ENCODE peak calls at places on chromosomes 5 and 9, in ten cellular contexts. G is pancreas, F is ovary, A is A549, L is lower lobe of right lung, Z is right atrium auricular region, S is transverse colon, K is upper lobe of right lung, X is tibial artery, D is stomach. O is an unnamed sample. For H3K4me1, the result is how much of the 10 kb centered on the place peaks cover.

GRCh38 chr5:173802670-173803165 is 85.4 kb upstream of the CPEB4 start:
- DNase-seq in K (peak), F (no peak), X (peak), G (no peak), D (peak), A (peak), L (peak), Z (peak), S (peak), O (no peak)

GRCh38 chr5:168270446-168270845 is 21.0 kb upstream of the WWC1 start:
- DNase-seq in A (no peak), S (peak), F (no peak), K (no peak), L (no peak), D (no peak), Z (no peak), G (no peak), X (no peak), O (no peak)

GRCh38 chr5:126506079-126506478 is 82.9 kb downstream of the GRAMD2B start:
- DNase-seq in Z (no peak), A (no peak), F (no peak), G (no peak), S (no peak), K (no peak), D (no peak), L (no peak), X (no peak), O (no peak)

GRCh38 chr5:132205385-132206125 is 22.1 kb downstream of the P4HA2 start:
- DNase-seq in A (no peak), X (no peak), K (no peak), G (no peak), D (no peak), F (no peak), L (no peak), Z (peak), S (no peak), O (peak)

GRCh38 chr5:73690015-73690414 is 64.0 kb downstream of the ARHGEF28 start:
- DNase-seq in A (no peak), K (no peak), X (no peak), D (no peak), Z (no peak), L (no peak), S (no peak), F (no peak), G (no peak), O (no peak)

GRCh38 chr5:122101636-122102285 is 23.7 kb upstream of the LOX start:
- DNase-seq in K (no peak), X (no peak), L (no peak), G (no peak), S (no peak), A (no peak), F (no peak), Z (no peak), D (no peak), O (peak)

GRCh38 chr5:142087920-142088679 is 20.5 kb upstream of the NDFIP1 start:
- DNase-seq in Z (no peak), D (no peak), K (no peak), X (no peak), L (no peak), S (no peak), A (no peak), G (no peak), F (no peak), O (no peak)

GRCh38 chr9:97425336-97425991 is 13.6 kb downstream of the TDRD7 start:
- DNase-seq in L (no peak), G (no peak), S (no peak), F (no peak), Z (no peak), X (no peak), K (no peak), A (no peak), D (no peak), O (no peak)

GRCh38 chr5:95647886-95648860 is 1.6 kb downstream of the RFESD start:
- DNase-seq in K (no peak), A (no peak), G (no peak), S (no peak), F (no peak), L (no peak), X (no peak), D (no peak), Z (no peak), O (no peak)

GRCh38 chr9:34197280-34197679 is 18.4 kb downstream of the UBAP1 start:
- DNase-seq in D (no peak), F (no peak), K (no peak), S (no peak), L (no peak), A (no peak), X (no peak), Z (no peak), G (no peak), O (no peak)

GRCh38 chr9:130834371-130835311 is at the start of gene ABL1:
- DNase-seq in G (peak), A (peak), D (peak), L (peak), X (peak), K (peak), Z (peak), S (peak), F (peak), O (peak)

GRCh38 chr5:177453852-177454396 is 7.3 kb downstream of the PRR7 start:
- DNase-seq in F (peak), K (no peak), D (no peak), Z (no peak), G (no peak), L (peak), A (no peak), X (no peak), S (peak), O (peak)

GRCh38 chr5:79853676-79854418 is 137.2 kb downstream of the MTX3 start:
- DNase-seq in Z (no peak), F (no peak), A (no peak), G (no peak), S (no peak), K (no peak), X (no peak), L (no peak), D (no peak), O (no peak)

GRCh38 chr9:79570449-79571308 is 1.1 kb upstream of the TLE4 start:
- DNase-seq in S (peak), Z (peak), A (peak), D (peak), F (peak), G (peak), X (peak), K (peak), L (peak), O (peak)

GRCh38 chr5:32551865-32552264 is 33.5 kb upstream of the SUB1 start:
- DNase-seq in X (no peak), G (no peak), Z (no peak), F (no peak), D (no peak), L (no peak), S (no peak), A (no peak), K (no peak), O (no peak)

GRCh38 chr5:104793452-104794120 is 1231.0 kb upstream of the NUDT12 start:
- DNase-seq in D (no peak), S (peak), F (no peak), K (no peak), X (no peak), G (no peak), A (no peak), L (no peak), Z (no peak), O (no peak)

GRCh38 chr9:96021616-96022444 is 146.3 kb downstream of the ERCC6L2 start:
- DNase-seq in D (no peak), L (no peak), K (peak), A (no peak), S (no peak), F (peak), G (no peak), Z (no peak), X (no peak), O (no peak)

GRCh38 chr5:170342153-170342552 is 44.6 kb upstream of the LCP2 start:
- DNase-seq in F (no peak), D (no peak), X (no peak), L (no peak), A (no peak), K (no peak), G (no peak), S (no peak), Z (no peak), O (no peak)
- H3K4me3 ChIP-seq in F (no peak), D (no peak), X (no peak), L (no peak), A (no peak), K (no peak), G (no peak), S (no peak), Z (no peak), O (no peak)

GRCh38 chr9:33137781-33138264 is 29.3 kb downstream of the B4GALT1 start:
- DNase-seq in D (no peak), Z (no peak), G (no peak), K (no peak), X (peak), F (no peak), L (no peak), A (no peak), S (no peak), O (no peak)

GRCh38 chr9:33137271-33137670 is 29.9 kb downstream of the B4GALT1 start:
- DNase-seq in Z (no peak), D (no peak), K (no peak), S (no peak), X (peak), L (no peak), G (no peak), F (no peak), A (no peak), O (no peak)

GRCh38 chr9:33138768-33139167 is 28.4 kb downstream of the B4GALT1 start:
- DNase-seq in L (no peak), S (no peak), K (no peak), Z (no peak), G (no peak), X (peak), F (no peak), D (no peak), A (no peak), O (no peak)

GRCh38 chr9:33140406-33141360 is 26.5 kb downstream of the B4GALT1 start:
- DNase-seq in F (no peak), X (peak), D (no peak), L (no peak), Z (no peak), G (no peak), A (no peak), K (no peak), S (no peak), O (no peak)

GRCh38 chr9:33139421-33140228 is 27.5 kb downstream of the B4GALT1 start:
- DNase-seq in K (no peak), A (no peak), Z (no peak), G (peak), S (peak), D (peak), L (peak), F (peak), X (peak), O (peak)
- H3K4me1 ChIP-seq in K (half or more), A (half or more), Z (half or more), G (under half), S (under half), D (half or more), L (half or more), F (under half), X (half or more), O (under half)

DNA sequence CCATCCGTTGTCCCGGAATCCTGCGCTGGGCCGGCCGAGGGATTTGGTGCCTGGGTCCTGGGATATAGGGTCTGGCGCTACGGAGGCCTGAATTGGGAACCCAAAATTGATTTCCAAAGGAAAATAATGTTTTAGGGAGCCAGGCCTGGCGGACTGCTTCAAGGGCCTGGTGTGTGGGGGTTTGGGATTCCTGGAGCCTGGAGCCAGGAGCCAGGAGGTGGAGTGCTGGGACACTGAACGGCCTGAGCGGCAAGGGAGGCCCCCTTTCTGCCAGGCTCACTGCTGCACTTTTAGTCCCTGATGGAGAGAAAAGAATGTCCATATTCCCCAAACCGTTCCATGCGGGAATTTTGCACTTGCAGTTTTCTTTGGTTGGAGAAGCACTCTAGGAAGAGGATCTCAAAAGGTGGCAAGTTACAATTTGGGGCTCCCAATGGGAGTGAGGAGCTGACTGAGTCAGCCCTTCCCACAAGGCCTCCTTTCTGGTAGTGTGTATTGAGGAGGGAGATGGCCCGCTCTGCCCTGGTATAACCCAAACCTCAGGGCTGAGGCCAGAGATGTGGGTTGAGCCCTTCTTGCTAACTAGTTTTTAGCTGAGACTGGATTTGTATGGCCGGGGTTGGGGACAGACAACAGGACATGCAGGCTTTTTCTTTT is 2.2 kb downstream of the LMX1B start:
- DNase-seq in S (no peak), L (no peak), X (no peak), Z (no peak), A (no peak), G (no peak), F (no peak), K (no peak), D (no peak), O (no peak)
- H3K4me3 ChIP-seq in S (no peak), L (no peak), X (no peak), Z (peak), A (no peak), G (no peak), F (no peak), K (no peak), D (peak), O (no peak)

GRCh38 chr9:137266162-137266527 is 11.0 kb downstream of the NELFB start:
- DNase-seq in S (no peak), A (no peak), G (no peak), L (no peak), Z (no peak), D (no peak), F (peak), X (no peak), K (peak), O (peak)

GRCh38 chr9:137269231-137269772 is 8.2 kb upstream of the TOR4A start:
- DNase-seq in Z (no peak), D (peak), F (peak), X (peak), S (peak), A (no peak), K (peak), L (peak), G (peak), O (no peak)

GRCh38 chr9:137266589-137267453 is 10.7 kb upstream of the TOR4A start:
- DNase-seq in F (no peak), K (peak), Z (no peak), A (no peak), D (no peak), S (no peak), X (no peak), G (no peak), L (peak), O (no peak)

GRCh38 chr9:137268538-137269201 is 8.9 kb upstream of the TOR4A start:
- DNase-seq in G (peak), Z (no peak), L (no peak), S (no peak), A (no peak), D (no peak), K (no peak), F (no peak), X (no peak), O (no peak)

DNA sequence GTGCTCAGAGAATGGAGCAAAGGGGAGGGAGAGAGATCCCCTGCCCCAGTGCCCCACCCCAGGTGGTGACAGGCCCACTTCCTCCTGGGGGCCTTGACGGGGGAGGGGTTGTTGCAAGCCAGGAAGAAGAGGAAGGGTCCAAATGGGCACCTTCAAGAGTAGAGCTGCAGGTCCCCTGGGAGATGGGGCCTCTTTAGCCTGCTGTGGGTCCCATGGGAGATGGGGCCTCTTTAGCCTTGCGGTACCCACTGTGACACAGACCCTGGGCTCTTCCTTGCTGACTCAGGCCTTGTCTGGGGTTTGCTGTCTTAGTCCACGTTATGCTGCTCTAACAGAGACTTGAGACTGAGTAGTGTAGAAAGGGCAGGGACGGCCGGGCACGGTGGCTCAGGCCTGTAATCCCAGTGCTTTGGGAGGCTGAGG is 9.6 kb upstream of the TOR4A start:
- DNase-seq in D (no peak), L (no peak), F (no peak), X (no peak), K (no peak), G (no peak), S (no peak), Z (no peak), A (no peak), O (no peak)
- H3K4me1 ChIP-seq in D (half or more), L (under half), F (under half), X (under half), K (under half), G (under half), S (under half), Z (under half), A (under half), O (under half)

GRCh38 chr9:14203366-14204056 is 110.4 kb downstream of the NFIB start:
- DNase-seq in F (peak), S (peak), Z (no peak), A (no peak), X (peak), L (no peak), D (peak), G (peak), K (peak), O (peak)
- H3K4me3 ChIP-seq in F (no peak), S (no peak), Z (peak), A (no peak), X (peak), L (peak), D (peak), G (no peak), K (no peak), O (peak)

GRCh38 chr5:171401167-171401947 is 13.7 kb downstream of the NPM1 start:
- DNase-seq in G (no peak), D (no peak), L (no peak), K (no peak), X (no peak), F (no peak), Z (no peak), A (no peak), S (no peak), O (no peak)

GRCh38 chr5:171407234-171407633 is 12.2 kb upstream of the FGF18 start:
- DNase-seq in X (no peak), S (no peak), D (no peak), K (no peak), F (no peak), L (no peak), A (no peak), Z (no peak), G (no peak), O (no peak)

GRCh38 chr5:171409164-171410136 is 10.0 kb upstream of the FGF18 start:
- DNase-seq in L (no peak), Z (no peak), D (no peak), A (no peak), X (no peak), K (no peak), G (no peak), S (no peak), F (no peak), O (no peak)

GRCh38 chr5:171400169-171400568 is 12.5 kb downstream of the NPM1 start:
- DNase-seq in A (no peak), D (no peak), F (no peak), S (no peak), K (no peak), Z (no peak), L (no peak), G (no peak), X (no peak), O (no peak)

GRCh38 chr5:171405615-171406014 is 13.8 kb upstream of the FGF18 start:
- DNase-seq in L (no peak), K (no peak), S (no peak), F (no peak), D (no peak), Z (no peak), G (no peak), A (no peak), X (no peak), O (no peak)
- H3K4me1 ChIP-seq in L (under half), K (under half), S (under half), F (under half), D (half or more), Z (under half), G (under half), A (half or more), X (under half), O (under half)

GRCh38 chr5:77452351-77452750 is 39.8 kb downstream of the WDR41 start:
- DNase-seq in Z (no peak), A (no peak), X (no peak), S (no peak), K (no peak), F (no peak), D (no peak), G (no peak), L (no peak), O (no peak)
- H3K4me3 ChIP-seq in Z (no peak), A (no peak), X (no peak), S (no peak), K (no peak), F (no peak), D (no peak), G (no peak), L (no peak), O (no peak)